ENCODE peak calls at places on chromosomes 13 and 19, in five cellular contexts. F, E, Q, P and A are unnamed samples.

GRCh38 chr19:38274734-38275133 is 10.4 kb downstream of the SPINT2 start:
- DNase-seq in E (no peak), Q (no peak), F (no peak), P (no peak), A (no peak)

GRCh38 chr19:5642204-5642603 is 19.3 kb downstream of the SAFB start:
- DNase-seq in E (no peak), F (no peak), P (no peak), Q (no peak), A (no peak)

GRCh38 chr19:45879055-45879454 is 6.9 kb downstream of the IRF2BP1 start:
- DNase-seq in F (no peak), P (no peak), E (no peak), Q (no peak), A (no peak)

GRCh38 chr13:46963874-46964273 is 67.0 kb upstream of the HTR2A start:
- DNase-seq in F (no peak), P (no peak), Q (no peak), E (no peak), A (no peak)

GRCh38 chr13:81473366-81473899 is 1132.5 kb upstream of the SPRY2 start:
- DNase-seq in E (no peak), Q (no peak), F (no peak), P (no peak), A (no peak)

GRCh38 chr13:45823583-45823982 is 28.0 kb downstream of the SIAH3 start:
- DNase-seq in E (no peak), F (no peak), Q (no peak), P (no peak), A (no peak)

GRCh38 chr19:34365463-34366401 is 736 bp downstream of the GPI start:
- DNase-seq in Q (no peak), P (no peak), F (peak), E (peak), A (no peak)

GRCh38 chr19:38734176-38734425 is 10.2 kb downstream of the CAPN12 start:
- DNase-seq in F (no peak), E (no peak), P (no peak), Q (no peak), A (no peak)

GRCh38 chr19:55485439-55486011 is 537 bp downstream of the NAT14 start:
- DNase-seq in Q (no peak), E (no peak), F (no peak), P (no peak), A (no peak)

GRCh38 chr13:110448230-110448629 is 113.3 kb downstream of the RAB20 start:
- DNase-seq in Q (no peak), P (no peak), E (no peak), F (peak), A (no peak)

GRCh38 chr19:1525343-1525742 is 1.5 kb downstream of the PLK5 start:
- DNase-seq in P (no peak), F (no peak), E (no peak), Q (no peak), A (no peak)